ENCODE peak calls at places on chromosomes 2 and 18, in nine cellular contexts. X is HepG2, E is GM12865, O is transverse colon, U is fibroblast of lung, P is gastrocnemius medialis, T is astrocyte of the spinal cord, A is SJCRH30, B is skeletal muscle cell. Q is an unnamed sample.

GRCh38 chr2:172106128-172106961 is 3.6 kb upstream of the DLX2 start:
- DNase-seq in X (peak; percentile 59), E (peak; percentile 46), O (no peak), U (no peak), P (no peak), T (no peak), A (peak; percentile 35), B (no peak), Q (no peak)

GRCh38 chr2:162403884-162404283 is 60.0 kb downstream of the GCA start:
- DNase-seq in X (no peak), E (no peak), O (no peak), U (peak; percentile 43), P (no peak), T (peak; percentile 86), A (no peak), B (peak; percentile 33), Q (no peak)

GRCh38 chr2:174615951-174616436 is 18.4 kb upstream of the WIPF1 start:
- DNase-seq in X (no peak), E (no peak), O (no peak), U (peak; percentile 38), P (no peak), T (peak; percentile 85), A (no peak), B (peak; percentile 84), Q (no peak)

GRCh38 chr2:160936407-160936806 is 223.8 kb upstream of the TANK start:
- DNase-seq in X (no peak), E (no peak), O (no peak), U (no peak), P (no peak), T (no peak), A (no peak), B (no peak), Q (no peak)

GRCh38 chr18:43543236-43543635 is 265.9 kb upstream of the SYT4 start:
- DNase-seq in X (no peak), E (no peak), O (no peak), U (no peak), P (no peak), T (no peak), A (no peak), B (no peak), Q (no peak)

GRCh38 chr2:238709961-238710360 is 137.9 kb upstream of the TWIST2 start:
- DNase-seq in X (no peak), E (no peak), O (no peak), U (no peak), P (no peak), T (no peak), A (no peak), B (no peak), Q (no peak)

GRCh38 chr2:232525796-232526195 is at the start of gene CHRND:
- DNase-seq in X (peak; percentile 23), E (no peak), O (no peak), U (no peak), P (peak; percentile 91), T (no peak), A (peak; percentile 99), B (peak; percentile 39), Q (no peak)

GRCh38 chr2:218893349-218894167 is 12.9 kb downstream of the WNT10A start:
- DNase-seq in X (no peak), E (no peak), O (no peak), U (no peak), P (no peak), T (no peak), A (no peak), B (no peak), Q (no peak)

GRCh38 chr2:68857446-68857845 is 13.8 kb downstream of the BMP10 start:
- DNase-seq in X (no peak), E (no peak), O (no peak), U (no peak), P (no peak), T (no peak), A (no peak), B (no peak), Q (no peak)

GRCh38 chr2:37644191-37644590 is 27.3 kb downstream of the CDC42EP3 start:
- DNase-seq in X (no peak), E (no peak), O (no peak), U (no peak), P (no peak), T (no peak), A (no peak), B (no peak), Q (no peak)

GRCh38 chr2:44766777-44767176 is 174.7 kb upstream of the SIX3 start:
- DNase-seq in X (no peak), E (no peak), O (no peak), U (no peak), P (no peak), T (no peak), A (no peak), B (no peak), Q (no peak)

GRCh38 chr2:104452558-104452957 is 401.4 kb upstream of the POU3F3 start:
- DNase-seq in X (no peak), E (no peak), O (no peak), U (no peak), P (no peak), T (no peak), A (no peak), B (no peak), Q (no peak)

GRCh38 chr2:138078153-138078552 is 113.9 kb downstream of the HNMT start:
- DNase-seq in X (no peak), E (no peak), O (no peak), U (no peak), P (no peak), T (no peak), A (no peak), B (no peak), Q (no peak)

GRCh38 chr2:15704086-15704787 is 112.6 kb downstream of the DDX1 start:
- DNase-seq in X (no peak), E (no peak), O (no peak), U (no peak), P (no peak), T (no peak), A (no peak), B (no peak), Q (no peak)

GRCh38 chr18:78776151-78776550 is 203.5 kb upstream of the SALL3 start:
- DNase-seq in X (no peak), E (no peak), O (peak; percentile 3), U (no peak), P (no peak), T (no peak), A (no peak), B (no peak), Q (no peak)

GRCh38 chr2:200306969-200307811 is 697 bp downstream of the SPATS2L start:
- DNase-seq in X (no peak), E (peak; percentile 71), O (peak; percentile 52), U (peak; percentile 30), P (peak; percentile 35), T (peak; percentile 37), A (peak; percentile 51), B (no peak), Q (no peak)

GRCh38 chr18:61581578-61582204 is 248.5 kb downstream of the CDH20 start:
- DNase-seq in X (peak; percentile 14), E (peak; percentile 60), O (peak; percentile 79), U (peak; percentile 55), P (peak; percentile 43), T (peak; percentile 61), A (peak; percentile 35), B (no peak), Q (peak; percentile 94)

GRCh38 chr2:15648593-15649525 is 57.2 kb downstream of the DDX1 start:
- DNase-seq in X (no peak), E (no peak), O (no peak), U (no peak), P (no peak), T (no peak), A (no peak), B (no peak), Q (peak; percentile 86)

GRCh38 chr18:32328379-32328778 is 138.5 kb downstream of the MEP1B start:
- DNase-seq in X (no peak), E (no peak), O (no peak), U (peak; percentile 43), P (no peak), T (peak; percentile 44), A (no peak), B (no peak), Q (no peak)

GRCh38 chr18:37438417-37439180 is 127.0 kb downstream of the CELF4 start:
- DNase-seq in X (no peak), E (no peak), O (no peak), U (no peak), P (no peak), T (no peak), A (no peak), B (no peak), Q (no peak)

GRCh38 chr2:98569915-98570314 is 38.4 kb downstream of the COA5 start:
- DNase-seq in X (no peak), E (no peak), O (no peak), U (no peak), P (no peak), T (no peak), A (no peak), B (no peak), Q (no peak)

GRCh38 chr2:46651363-46652099 is 172.2 kb downstream of the TMEM247 start:
- DNase-seq in X (no peak), E (no peak), O (no peak), U (peak; percentile 44), P (no peak), T (no peak), A (peak; percentile 42), B (no peak), Q (no peak)
- H3K4me3 ChIP-seq in X (no peak overlapping the region), E (no peak overlapping the region), O (no peak overlapping the region), U (no peak overlapping the region), P (no peak overlapping the region), T (no peak overlapping the region), A (no peak overlapping the region), B (no peak overlapping the region), Q (no peak overlapping the region)

GRCh38 chr18:499351-500229 is 911 bp downstream of the COLEC12 start:
- DNase-seq in X (peak; percentile 46), E (no peak), O (no peak), U (peak; percentile 48), P (no peak), T (peak; percentile 71), A (no peak), B (peak; percentile 40), Q (no peak)
- H3K4me3 ChIP-seq in X (peak overlapping the region; percentile 58), E (no peak overlapping the region), O (peak overlapping the region; percentile 57), U (peak overlapping the region; percentile 53), P (peak overlapping the region; percentile 41), T (peak overlapping the region; percentile 59), A (no peak overlapping the region), B (peak overlapping the region; percentile 53), Q (peak overlapping the region; percentile 74)

DNA sequence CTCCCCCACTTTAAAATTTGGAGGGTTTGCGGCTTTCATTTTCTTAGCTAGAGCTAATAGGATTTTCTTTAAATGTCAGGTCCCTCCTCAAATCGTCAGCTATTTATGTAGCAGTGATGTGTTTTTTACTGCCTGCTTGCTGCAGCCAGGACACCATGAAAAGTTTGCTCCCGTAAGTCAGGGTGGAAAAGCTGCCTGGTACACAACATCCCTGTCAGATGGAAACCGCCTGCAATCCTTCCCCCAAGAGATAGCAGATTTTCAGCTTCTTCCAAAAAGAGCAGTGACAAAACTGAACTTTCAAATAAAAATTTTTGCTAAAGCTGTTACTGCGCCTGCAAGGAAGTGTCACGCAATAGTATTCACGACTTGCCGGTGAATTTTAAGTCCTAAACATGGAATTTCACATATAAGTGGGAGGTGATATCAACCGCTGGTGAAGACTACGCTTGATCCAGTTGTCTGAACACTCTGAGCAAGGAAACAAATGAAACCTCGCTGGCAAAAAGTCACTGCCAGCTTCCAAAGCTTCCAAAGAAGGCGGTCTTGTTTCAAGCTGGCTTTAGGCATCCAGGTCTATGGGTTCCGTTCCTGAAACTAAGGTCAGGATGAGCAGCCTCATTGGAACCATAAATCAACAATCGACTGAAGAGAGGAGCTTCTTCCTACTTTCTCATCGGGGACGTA is 2.9 kb downstream of the COL6A3 start:
- DNase-seq in X (no peak), E (no peak), O (no peak), U (no peak), P (no peak), T (no peak), A (no peak), B (no peak), Q (peak; percentile 89)
- H3K4me3 ChIP-seq in X (no peak overlapping the region), E (no peak overlapping the region), O (peak overlapping the region; percentile 59), U (peak overlapping the region; percentile 90), P (peak overlapping the region; percentile 27), T (peak overlapping the region; percentile 73), A (no peak overlapping the region), B (peak overlapping the region; percentile 65), Q (peak overlapping the region; percentile 61)

GRCh38 chr18:54263904-54264336 is 5.4 kb upstream of the POLI start:
- DNase-seq in X (peak; percentile 29), E (peak; percentile 91), O (no peak), U (no peak), P (no peak), T (no peak), A (no peak), B (no peak), Q (no peak)
- H3K4me3 ChIP-seq in X (no peak overlapping the region), E (peak overlapping the region; percentile 43), O (no peak overlapping the region), U (no peak overlapping the region), P (no peak overlapping the region), T (no peak overlapping the region), A (no peak overlapping the region), B (no peak overlapping the region), Q (no peak overlapping the region)

Q was measured in esophagus muscularis mucosa.